ENCODE peak calls at places on chromosomes 12 and 14, in eight cellular contexts. U is left lung, R is left ventricle myocardium inferior, H is stomach, S is mucosa of descending colon, I is adrenal gland, D is upper lobe of right lung, A is astrocyte of the cerebellum. G is an unnamed sample.

GRCh38 chr14:22691171-22691570 is 47.0 kb upstream of the OR6J1 start:
- DNase-seq in A (peak; percentile 24), U (no peak), R (no peak), S (no peak), H (no peak), I (no peak), D (no peak), G (no peak)

GRCh38 chr12:13504074-13504473 is 307.5 kb downstream of the EMP1 start:
- DNase-seq in A (peak; percentile 19), D (no peak), R (no peak), H (no peak), I (no peak), S (no peak), U (no peak), G (no peak)

GRCh38 chr12:94152292-94153083 is 4.1 kb downstream of the PLXNC1 start:
- DNase-seq in A (no peak), S (no peak), I (no peak), U (no peak), H (no peak), D (no peak), R (no peak), G (no peak)

GRCh38 chr12:47790676-47791350 is 17.8 kb downstream of the SLC48A1 start:
- DNase-seq in D (no peak), H (no peak), I (no peak), S (peak; percentile 34), A (no peak), R (no peak), U (peak; percentile 57), G (no peak)

GRCh38 chr12:117502633-117503032 is 141.2 kb upstream of the NOS1 start:
- DNase-seq in U (no peak), R (no peak), I (no peak), H (no peak), D (no peak), S (no peak), A (no peak), G (no peak)

GRCh38 chr12:10098762-10099161 is at the start of gene CLEC1A:
- DNase-seq in H (no peak), R (peak; percentile 23), S (no peak), I (peak; percentile 31), U (peak; percentile 57), D (no peak), A (peak; percentile 20), G (no peak)

GRCh38 chr14:90758028-90758889 is 58.0 kb downstream of the TTC7B start:
- DNase-seq in R (peak; percentile 92), H (peak; percentile 95), D (peak; percentile 97), U (peak; percentile 99), A (peak; percentile 67), I (peak; percentile 93), S (peak; percentile 94), G (peak; percentile 92)

GRCh38 chr14:56862843-56863242 is 52.6 kb upstream of the OTX2 start:
- DNase-seq in H (no peak), R (no peak), U (no peak), S (no peak), D (no peak), A (no peak), I (no peak), G (no peak)

GRCh38 chr12:113241191-113242017 is 20.1 kb downstream of the TPCN1 start:
- DNase-seq in R (no peak), S (peak; percentile 85), H (peak; percentile 36), A (no peak), U (no peak), I (peak; percentile 42), D (no peak), G (no peak)

GRCh38 chr14:20782280-20782890 is 1.3 kb downstream of the RNASE6 start:
- DNase-seq in A (no peak), U (no peak), S (no peak), I (no peak), R (no peak), H (no peak), D (no peak), G (no peak)

GRCh38 chr12:109727746-109728726 is 14.4 kb downstream of the FAM222A start:
- DNase-seq in A (no peak), R (no peak), S (peak; percentile 21), I (no peak), D (peak; percentile 38), H (no peak), U (no peak), G (peak; percentile 21)

GRCh38 chr12:96241484-96242256 is 47.5 kb downstream of the ELK3 start:
- DNase-seq in S (no peak), H (no peak), U (no peak), A (no peak), D (no peak), I (no peak), R (no peak), G (peak; percentile 19)

GRCh38 chr12:26317942-26318565 is 122.7 kb downstream of the SSPN start:
- DNase-seq in D (no peak), R (no peak), S (no peak), U (no peak), I (no peak), A (no peak), H (no peak), G (no peak)

DNA sequence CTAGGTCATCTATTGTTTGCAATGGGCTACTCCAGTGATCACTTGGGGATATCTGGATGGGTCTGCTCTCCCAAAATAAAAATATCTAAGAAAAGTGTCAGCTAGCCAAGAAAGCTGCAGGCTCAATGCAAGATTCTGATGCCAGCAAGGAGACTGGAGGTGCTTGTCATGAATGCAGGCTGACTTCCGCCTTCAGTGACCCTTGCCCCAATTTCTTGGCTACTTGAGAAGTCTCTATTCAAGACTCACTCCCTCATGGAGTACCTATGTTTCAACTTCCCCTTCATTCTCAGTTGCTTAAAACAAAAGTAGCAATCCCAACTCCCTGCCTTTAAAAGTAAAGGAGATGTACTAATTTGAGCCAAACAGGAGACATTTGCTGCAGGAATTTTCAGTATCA is 123.9 kb downstream of the GPR65 start:
- DNase-seq in S (no peak), D (no peak), U (no peak), I (peak; percentile 35), H (no peak), A (no peak), R (no peak), G (no peak)
- TF ChIP-seq CTCF in S (no peak), D (no peak), U (no peak), I (no peak), H (no peak), A (no peak), R (no peak), G (no peak)

DNA sequence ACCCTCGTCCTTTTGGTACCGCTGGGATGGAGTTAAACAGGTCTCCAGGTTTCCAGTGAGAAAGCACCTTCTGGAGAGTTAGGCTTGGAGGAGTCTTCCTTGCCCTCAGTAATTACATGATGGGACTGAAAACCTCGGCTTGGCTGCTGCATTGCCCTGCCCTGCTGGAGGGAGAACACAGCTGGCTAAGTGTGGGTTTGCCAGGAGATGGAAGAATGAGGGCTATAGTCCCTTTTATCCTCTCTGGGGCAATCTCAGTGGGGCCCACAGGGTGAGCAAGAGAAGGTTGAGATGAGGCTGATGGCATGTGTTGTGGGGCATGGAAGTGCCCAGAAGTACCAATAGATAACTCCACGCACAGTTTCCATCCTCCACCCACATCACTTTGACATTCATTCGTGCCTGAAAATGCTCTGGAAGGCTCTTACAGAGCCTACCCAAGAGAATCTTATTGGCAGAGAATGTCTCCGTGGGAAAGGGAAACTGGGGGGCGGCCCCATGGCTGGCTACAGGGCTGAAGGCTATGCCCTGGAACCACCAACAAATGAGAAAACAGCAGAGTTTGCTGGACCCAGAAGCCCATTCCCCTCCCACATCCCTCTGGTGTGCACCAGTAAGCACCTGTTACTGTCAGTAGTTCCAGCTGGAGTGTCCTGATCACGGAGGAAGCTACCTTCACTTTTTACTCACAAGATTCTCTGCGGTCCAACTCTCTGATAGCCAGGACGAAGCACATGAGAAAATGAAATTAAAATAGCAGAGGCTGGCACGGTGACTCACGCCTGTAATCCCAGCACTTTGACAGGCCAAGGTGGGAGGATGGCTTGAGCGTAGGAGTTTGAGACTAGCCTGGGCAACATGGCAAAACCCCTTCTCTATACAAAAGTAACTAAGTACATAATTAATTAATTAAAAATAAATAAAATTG is 22.9 kb upstream of the MEG3 start:
- DNase-seq in S (peak; percentile 10), I (no peak), A (no peak), H (no peak), D (no peak), R (no peak), U (no peak), G (no peak)
- TF ChIP-seq CTCF in S (no peak), I (no peak), A (no peak), H (no peak), D (no peak), R (no peak), U (no peak), G (no peak)

GRCh38 chr12:131114942-131115584 is 161.4 kb downstream of the ADGRD1 start:
- DNase-seq in H (no peak), S (peak; percentile 29), U (no peak), R (no peak), D (peak; percentile 40), A (no peak), I (no peak), G (peak; percentile 29)

GRCh38 chr12:131117438-131118245 is 163.9 kb downstream of the ADGRD1 start:
- DNase-seq in I (no peak), S (no peak), A (no peak), H (no peak), D (peak; percentile 36), R (no peak), U (no peak), G (no peak)

GRCh38 chr12:131115766-131116165 is 162.1 kb downstream of the ADGRD1 start:
- DNase-seq in U (no peak), D (peak; percentile 2), H (no peak), A (no peak), I (no peak), R (no peak), S (no peak), G (no peak)

GRCh38 chr12:131118366-131118765 is 164.7 kb downstream of the ADGRD1 start:
- DNase-seq in R (no peak), D (peak; percentile 41), H (no peak), S (no peak), U (no peak), A (no peak), I (no peak), G (no peak)

GRCh38 chr12:131116437-131117117 is 162.9 kb downstream of the ADGRD1 start:
- DNase-seq in I (no peak), S (peak; percentile 42), R (no peak), A (no peak), U (no peak), D (no peak), H (no peak), G (no peak)
- TF ChIP-seq CTCF in I (peak; percentile 8), S (no peak), R (peak; percentile 46), A (peak; percentile 24), U (peak; percentile 11), D (peak; percentile 35), H (no peak), G (peak; percentile 43)

GRCh38 chr12:108090107-108090899 is 38.8 kb upstream of the WSCD2 start:
- DNase-seq in U (no peak), A (no peak), S (no peak), H (no peak), I (no peak), D (no peak), R (no peak), G (no peak)

GRCh38 chr12:108094250-108094649 is 34.8 kb upstream of the WSCD2 start:
- DNase-seq in H (no peak), A (no peak), S (no peak), I (no peak), D (no peak), R (no peak), U (no peak), G (no peak)

GRCh38 chr12:108090932-108091331 is 38.2 kb upstream of the WSCD2 start:
- DNase-seq in U (no peak), I (no peak), S (no peak), H (no peak), R (no peak), D (no peak), A (no peak), G (no peak)

GRCh38 chr12:108087900-108088299 is 41.2 kb upstream of the WSCD2 start:
- DNase-seq in I (no peak), S (no peak), R (no peak), H (no peak), D (no peak), U (no peak), A (no peak), G (no peak)

GRCh38 chr12:108091351-108091750 is 37.7 kb upstream of the WSCD2 start:
- DNase-seq in A (no peak), D (no peak), R (no peak), I (no peak), H (no peak), S (no peak), U (no peak), G (no peak)
- TF ChIP-seq CTCF in A (no peak), D (no peak), R (no peak), I (no peak), H (no peak), S (no peak), U (no peak), G (no peak)

G was measured in RWPE2.